ENCODE peak calls at places on chromosome 16, in nine cellular contexts. One of them, this sample, is unnamed.

GRCh38 chr16:83374951-83375350 is 432.8 kb upstream of the HSBP1 start:
- DNase-seq in HCT116: no peak
- DNase-seq in kidney: no peak
- DNase-seq in sigmoid colon: no peak
- DNase-seq in effector memory CD4-positive, alpha-beta T cell: no peak
- DNase-seq in left lung: no peak
- DNase-seq in GM23338: no peak
- DNase-seq in aorta: no peak
- DNase-seq in tibial nerve: no peak
- DNase-seq in this sample: no peak

GRCh38 chr16:66408181-66409048 is 18.7 kb upstream of the BEAN1 start:
- DNase-seq in HCT116: peak; percentile 60
- DNase-seq in kidney: no peak
- DNase-seq in sigmoid colon: no peak
- DNase-seq in effector memory CD4-positive, alpha-beta T cell: no peak
- DNase-seq in left lung: no peak
- DNase-seq in GM23338: peak; percentile 20
- DNase-seq in aorta: no peak
- DNase-seq in tibial nerve: no peak
- DNase-seq in this sample: no peak

GRCh38 chr16:26802440-26802839 is 264.3 kb upstream of the C16orf82 start:
- DNase-seq in HCT116: no peak
- DNase-seq in kidney: no peak
- DNase-seq in sigmoid colon: no peak
- DNase-seq in effector memory CD4-positive, alpha-beta T cell: no peak
- DNase-seq in left lung: no peak
- DNase-seq in GM23338: no peak
- DNase-seq in aorta: no peak
- DNase-seq in tibial nerve: no peak
- DNase-seq in this sample: no peak

GRCh38 chr16:26252598-26252997 is 560.8 kb downstream of the HS3ST4 start:
- DNase-seq in HCT116: no peak
- DNase-seq in kidney: no peak
- DNase-seq in sigmoid colon: no peak
- DNase-seq in effector memory CD4-positive, alpha-beta T cell: no peak
- DNase-seq in left lung: no peak
- DNase-seq in GM23338: no peak
- DNase-seq in aorta: no peak
- DNase-seq in tibial nerve: no peak
- DNase-seq in this sample: no peak

GRCh38 chr16:88759245-88759975 is 25.6 kb downstream of the PIEZO1 start:
- DNase-seq in HCT116: no peak
- DNase-seq in kidney: no peak
- DNase-seq in sigmoid colon: peak; percentile 96
- DNase-seq in effector memory CD4-positive, alpha-beta T cell: peak; percentile 43
- DNase-seq in left lung: peak; percentile 89
- DNase-seq in GM23338: peak; percentile 72
- DNase-seq in aorta: no peak
- DNase-seq in tibial nerve: peak; percentile 38
- DNase-seq in this sample: no peak

GRCh38 chr16:89358030-89359005 is 132.0 kb downstream of the ANKRD11 start:
- DNase-seq in HCT116: no peak
- DNase-seq in kidney: peak; percentile 55
- DNase-seq in sigmoid colon: no peak
- DNase-seq in effector memory CD4-positive, alpha-beta T cell: peak; percentile 39
- DNase-seq in left lung: no peak
- DNase-seq in GM23338: no peak
- DNase-seq in aorta: peak; percentile 59
- DNase-seq in tibial nerve: no peak
- DNase-seq in this sample: no peak

GRCh38 chr16:88315543-88316105 is 67.1 kb upstream of the ZNF469 start:
- DNase-seq in HCT116: peak; percentile 40
- DNase-seq in kidney: peak; percentile 78
- DNase-seq in sigmoid colon: no peak
- DNase-seq in effector memory CD4-positive, alpha-beta T cell: no peak
- DNase-seq in left lung: peak; percentile 80
- DNase-seq in GM23338: no peak
- DNase-seq in aorta: no peak
- DNase-seq in tibial nerve: no peak
- DNase-seq in this sample: no peak

GRCh38 chr16:424033-424622 is 1.3 kb upstream of the RAB11FIP3 start:
- DNase-seq in HCT116: no peak
- DNase-seq in kidney: no peak
- DNase-seq in sigmoid colon: peak; percentile 96
- DNase-seq in effector memory CD4-positive, alpha-beta T cell: no peak
- DNase-seq in left lung: peak; percentile 62
- DNase-seq in GM23338: no peak
- DNase-seq in aorta: peak; percentile 74
- DNase-seq in tibial nerve: peak; percentile 88
- DNase-seq in this sample: peak; percentile 91

GRCh38 chr16:14963281-14964173 is 11.3 kb upstream of the PDXDC1 start:
- DNase-seq in HCT116: no peak
- DNase-seq in kidney: no peak
- DNase-seq in sigmoid colon: no peak
- DNase-seq in effector memory CD4-positive, alpha-beta T cell: no peak
- DNase-seq in left lung: no peak
- DNase-seq in GM23338: no peak
- DNase-seq in aorta: no peak
- DNase-seq in tibial nerve: no peak
- DNase-seq in this sample: no peak

GRCh38 chr16:89115216-89115949 is 21.7 kb downstream of the ACSF3 start:
- DNase-seq in HCT116: no peak
- DNase-seq in kidney: peak; percentile 94
- DNase-seq in sigmoid colon: peak; percentile 84
- DNase-seq in effector memory CD4-positive, alpha-beta T cell: peak; percentile 92
- DNase-seq in left lung: peak; percentile 95
- DNase-seq in GM23338: no peak
- DNase-seq in aorta: peak; percentile 93
- DNase-seq in tibial nerve: peak; percentile 65
- DNase-seq in this sample: peak; percentile 75

GRCh38 chr16:85652431-85653221 is 36.1 kb downstream of the GINS2 start:
- DNase-seq in HCT116: no peak
- DNase-seq in kidney: peak; percentile 92
- DNase-seq in sigmoid colon: peak; percentile 92
- DNase-seq in effector memory CD4-positive, alpha-beta T cell: no peak
- DNase-seq in left lung: peak; percentile 81
- DNase-seq in GM23338: no peak
- DNase-seq in aorta: peak; percentile 71
- DNase-seq in tibial nerve: peak; percentile 30
- DNase-seq in this sample: peak; percentile 66

GRCh38 chr16:68385371-68385770 is 62.9 kb downstream of the SMPD3 start:
- DNase-seq in HCT116: no peak
- DNase-seq in kidney: no peak
- DNase-seq in sigmoid colon: no peak
- DNase-seq in effector memory CD4-positive, alpha-beta T cell: no peak
- DNase-seq in left lung: no peak
- DNase-seq in GM23338: no peak
- DNase-seq in aorta: no peak
- DNase-seq in tibial nerve: no peak
- DNase-seq in this sample: no peak

GRCh38 chr16:68387301-68387700 is 61.0 kb downstream of the SMPD3 start:
- DNase-seq in HCT116: no peak
- DNase-seq in kidney: peak; percentile 68
- DNase-seq in sigmoid colon: no peak
- DNase-seq in effector memory CD4-positive, alpha-beta T cell: no peak
- DNase-seq in left lung: peak; percentile 80
- DNase-seq in GM23338: peak; percentile 76
- DNase-seq in aorta: no peak
- DNase-seq in tibial nerve: no peak
- DNase-seq in this sample: no peak

GRCh38 chr16:68386628-68387027 is 61.7 kb downstream of the SMPD3 start:
- DNase-seq in HCT116: no peak
- DNase-seq in kidney: peak; percentile 57
- DNase-seq in sigmoid colon: no peak
- DNase-seq in effector memory CD4-positive, alpha-beta T cell: no peak
- DNase-seq in left lung: peak; percentile 71
- DNase-seq in GM23338: no peak
- DNase-seq in aorta: no peak
- DNase-seq in tibial nerve: no peak
- DNase-seq in this sample: no peak

GRCh38 chr16:68389006-68389405 is 59.3 kb downstream of the SMPD3 start:
- DNase-seq in HCT116: no peak
- DNase-seq in kidney: peak; percentile 51
- DNase-seq in sigmoid colon: no peak
- DNase-seq in effector memory CD4-positive, alpha-beta T cell: no peak
- DNase-seq in left lung: no peak
- DNase-seq in GM23338: no peak
- DNase-seq in aorta: no peak
- DNase-seq in tibial nerve: no peak
- DNase-seq in this sample: no peak

DNA sequence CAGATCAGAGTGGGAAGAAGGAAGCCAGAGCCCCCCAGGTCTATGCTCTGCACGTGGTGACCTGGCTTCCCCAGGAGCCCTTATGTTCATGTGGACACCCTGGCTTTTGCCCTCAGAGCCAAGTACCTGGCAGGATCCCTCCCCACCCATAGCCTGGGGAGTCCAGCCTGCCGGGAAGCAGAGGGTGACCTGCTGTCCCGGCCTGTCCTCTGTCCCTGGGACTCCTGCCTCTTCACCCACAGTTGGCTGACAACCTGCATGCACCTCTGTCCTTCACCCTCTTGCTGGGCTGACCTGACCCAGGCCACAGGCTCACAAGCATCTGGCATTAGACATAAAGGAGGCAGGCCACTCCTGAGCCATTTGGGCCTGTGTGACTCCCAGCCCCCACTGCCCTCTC is 60.2 kb downstream of the SMPD3 start:
- DNase-seq in HCT116: no peak
- DNase-seq in kidney: peak; percentile 36
- DNase-seq in sigmoid colon: no peak
- DNase-seq in effector memory CD4-positive, alpha-beta T cell: no peak
- DNase-seq in left lung: peak; percentile 17
- DNase-seq in GM23338: no peak
- DNase-seq in aorta: no peak
- DNase-seq in tibial nerve: no peak
- DNase-seq in this sample: no peak
- H3K4me1 ChIP-seq in HCT116: peaks cover 11% of the 10 kb centered on the region
- H3K4me1 ChIP-seq in kidney: no peaks in the 10 kb centered on the region
- H3K4me1 ChIP-seq in sigmoid colon: no peaks in the 10 kb centered on the region
- H3K4me1 ChIP-seq in effector memory CD4-positive, alpha-beta T cell: no peaks in the 10 kb centered on the region
- H3K4me1 ChIP-seq in left lung: no peaks in the 10 kb centered on the region
- H3K4me1 ChIP-seq in GM23338: peaks cover 38% of the 10 kb centered on the region
- H3K4me1 ChIP-seq in aorta: no peaks in the 10 kb centered on the region
- H3K4me1 ChIP-seq in tibial nerve: no peaks in the 10 kb centered on the region
- H3K4me1 ChIP-seq in this sample: no peaks in the 10 kb centered on the region

GRCh38 chr16:2933136-2933535 is 21.4 kb downstream of the FLYWCH1 start:
- DNase-seq in HCT116: no peak
- DNase-seq in kidney: no peak
- DNase-seq in sigmoid colon: peak; percentile 62
- DNase-seq in effector memory CD4-positive, alpha-beta T cell: no peak
- DNase-seq in left lung: no peak
- DNase-seq in GM23338: no peak
- DNase-seq in aorta: no peak
- DNase-seq in tibial nerve: no peak
- DNase-seq in this sample: no peak

GRCh38 chr16:2936436-2937011 is 24.8 kb downstream of the FLYWCH1 start:
- DNase-seq in HCT116: no peak
- DNase-seq in kidney: no peak
- DNase-seq in sigmoid colon: peak; percentile 64
- DNase-seq in effector memory CD4-positive, alpha-beta T cell: no peak
- DNase-seq in left lung: no peak
- DNase-seq in GM23338: no peak
- DNase-seq in aorta: no peak
- DNase-seq in tibial nerve: no peak
- DNase-seq in this sample: no peak

GRCh38 chr16:2933701-2934100 is 22.0 kb downstream of the FLYWCH1 start:
- DNase-seq in HCT116: no peak
- DNase-seq in kidney: no peak
- DNase-seq in sigmoid colon: no peak
- DNase-seq in effector memory CD4-positive, alpha-beta T cell: no peak
- DNase-seq in left lung: no peak
- DNase-seq in GM23338: no peak
- DNase-seq in aorta: no peak
- DNase-seq in tibial nerve: no peak
- DNase-seq in this sample: no peak

GRCh38 chr16:2935418-2935817 is 23.7 kb downstream of the FLYWCH1 start:
- DNase-seq in HCT116: no peak
- DNase-seq in kidney: no peak
- DNase-seq in sigmoid colon: no peak
- DNase-seq in effector memory CD4-positive, alpha-beta T cell: no peak
- DNase-seq in left lung: no peak
- DNase-seq in GM23338: no peak
- DNase-seq in aorta: no peak
- DNase-seq in tibial nerve: no peak
- DNase-seq in this sample: no peak

GRCh38 chr16:2934450-2934849 is 22.7 kb downstream of the FLYWCH1 start:
- DNase-seq in HCT116: no peak
- DNase-seq in kidney: no peak
- DNase-seq in sigmoid colon: no peak
- DNase-seq in effector memory CD4-positive, alpha-beta T cell: no peak
- DNase-seq in left lung: no peak
- DNase-seq in GM23338: no peak
- DNase-seq in aorta: no peak
- DNase-seq in tibial nerve: no peak
- DNase-seq in this sample: no peak
- H3K27ac ChIP-seq in HCT116: no peak overlapping the region
- H3K27ac ChIP-seq in kidney: no peak overlapping the region
- H3K27ac ChIP-seq in sigmoid colon: no peak overlapping the region
- H3K27ac ChIP-seq in effector memory CD4-positive, alpha-beta T cell: no peak overlapping the region
- H3K27ac ChIP-seq in left lung: no peak overlapping the region
- H3K27ac ChIP-seq in GM23338: no peak overlapping the region
- H3K27ac ChIP-seq in aorta: no peak overlapping the region
- H3K27ac ChIP-seq in tibial nerve: no peak overlapping the region
- H3K27ac ChIP-seq in this sample: no peak overlapping the region

DNA sequence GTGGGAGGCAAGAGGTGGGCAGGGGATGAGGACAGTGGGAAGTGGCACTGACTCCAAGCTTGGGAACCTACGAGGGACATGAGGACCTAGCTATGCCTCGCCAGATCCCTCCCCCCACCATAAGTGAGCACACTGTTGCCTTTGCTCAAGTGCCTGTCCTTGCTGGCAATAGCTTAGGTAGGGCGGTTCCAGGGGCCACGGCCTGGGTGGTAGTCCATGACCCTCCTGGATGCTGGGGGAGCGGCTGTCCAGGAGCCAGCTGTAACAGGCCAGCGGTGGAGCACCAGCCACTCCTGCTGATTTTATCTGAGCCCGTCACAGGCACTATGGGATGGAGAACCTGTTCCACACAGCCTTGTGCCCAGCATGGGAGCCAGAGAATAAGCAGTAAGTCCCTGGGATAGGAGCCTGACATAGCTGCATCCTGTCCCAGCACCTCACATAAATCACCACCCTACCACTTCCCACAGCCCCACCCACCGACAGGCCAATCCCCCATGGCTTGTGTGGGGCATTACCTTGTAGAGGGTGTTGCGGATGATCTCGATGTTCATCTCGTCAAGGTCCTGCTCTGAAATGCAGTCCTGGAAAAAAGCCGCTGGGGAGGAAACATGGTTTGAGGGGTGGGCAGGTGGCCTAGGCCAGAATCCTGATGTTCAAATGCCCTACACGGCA is 11.8 kb downstream of the HSD11B2 start:
- DNase-seq in HCT116: no peak
- DNase-seq in kidney: no peak
- DNase-seq in sigmoid colon: no peak
- DNase-seq in effector memory CD4-positive, alpha-beta T cell: no peak
- DNase-seq in left lung: no peak
- DNase-seq in GM23338: no peak
- DNase-seq in aorta: no peak
- DNase-seq in tibial nerve: no peak
- DNase-seq in this sample: no peak
- H3K4me1 ChIP-seq in HCT116: peaks cover 3% of the 10 kb centered on the region
- H3K4me1 ChIP-seq in kidney: peaks cover 77% of the 10 kb centered on the region
- H3K4me1 ChIP-seq in sigmoid colon: peaks cover 53% of the 10 kb centered on the region
- H3K4me1 ChIP-seq in effector memory CD4-positive, alpha-beta T cell: no peaks in the 10 kb centered on the region
- H3K4me1 ChIP-seq in left lung: peaks cover 50% of the 10 kb centered on the region
- H3K4me1 ChIP-seq in GM23338: no peaks in the 10 kb centered on the region
- H3K4me1 ChIP-seq in aorta: no peaks in the 10 kb centered on the region
- H3K4me1 ChIP-seq in tibial nerve: peaks cover 29% of the 10 kb centered on the region
- H3K4me1 ChIP-seq in this sample: peaks cover 49% of the 10 kb centered on the region

GRCh38 chr16:68289621-68290329 is 21.0 kb downstream of the SLC7A6OS start:
- DNase-seq in HCT116: no peak
- DNase-seq in kidney: no peak
- DNase-seq in sigmoid colon: no peak
- DNase-seq in effector memory CD4-positive, alpha-beta T cell: peak; percentile 25
- DNase-seq in left lung: no peak
- DNase-seq in GM23338: no peak
- DNase-seq in aorta: no peak
- DNase-seq in tibial nerve: no peak
- DNase-seq in this sample: no peak
- H3K27ac ChIP-seq in HCT116: no peak overlapping the region
- H3K27ac ChIP-seq in kidney: no peak overlapping the region
- H3K27ac ChIP-seq in sigmoid colon: peak overlapping the region; percentile 16
- H3K27ac ChIP-seq in effector memory CD4-positive, alpha-beta T cell: peak overlapping the region; percentile 60
- H3K27ac ChIP-seq in left lung: peak overlapping the region; percentile 10
- H3K27ac ChIP-seq in GM23338: no peak overlapping the region
- H3K27ac ChIP-seq in aorta: no peak overlapping the region
- H3K27ac ChIP-seq in tibial nerve: peak overlapping the region; percentile 88
- H3K27ac ChIP-seq in this sample: peak overlapping the region; percentile 80

This sample was measured in tibial artery.